ENCODE peak calls at places on chromosome 11, in five cellular contexts. X is dorsolateral prefrontal cortex, L is NCI-H2171 treated with DMSO at 0.1 percent for 48 hours, V is neuronal stem cell, R is glutamatergic neuron. E is an unnamed sample.

GRCh38 chr11:65182258-65183170 is 786 bp downstream of the CAPN1 start:
- DNase-seq in X (peak), L (peak), V (no peak), R (peak), E (no peak)

GRCh38 chr11:30917859-30918478 is 331.8 kb upstream of the MPPED2 start:
- DNase-seq in X (no peak), L (peak), V (peak), R (no peak), E (peak)

GRCh38 chr11:12245549-12245986 is 131.8 kb upstream of the PARVA start:
- DNase-seq in X (no peak), L (no peak), V (no peak), R (no peak), E (no peak)

GRCh38 chr11:117950999-117951961 is 22.1 kb upstream of the TMPRSS13 start:
- DNase-seq in X (no peak), L (peak), V (no peak), R (no peak), E (no peak)

GRCh38 chr11:28243596-28243995 is 135.4 kb downstream of the METTL15 start:
- DNase-seq in X (no peak), L (no peak), V (no peak), R (no peak), E (no peak)

GRCh38 chr11:25065711-25066110 is 568.9 kb downstream of the LUZP2 start:
- DNase-seq in X (no peak), L (no peak), V (no peak), R (no peak), E (no peak)

GRCh38 chr11:118290923-118291322 is 13.6 kb upstream of the CD3E start:
- DNase-seq in X (no peak), L (no peak), V (no peak), R (no peak), E (no peak)

GRCh38 chr11:70381872-70382842 is 16.2 kb upstream of the CTTN start:
- DNase-seq in X (no peak), L (no peak), V (no peak), R (no peak), E (no peak)

GRCh38 chr11:45713573-45713972 is 48.2 kb upstream of the CHST1 start:
- DNase-seq in X (no peak), L (no peak), V (no peak), R (no peak), E (no peak)

GRCh38 chr11:86931965-86932332 is 23.2 kb downstream of the FZD4 start:
- DNase-seq in X (no peak), L (no peak), V (no peak), R (no peak), E (no peak)

GRCh38 chr11:1927151-1928037 is 7.9 kb downstream of the TNNT3 start:
- DNase-seq in X (no peak), L (no peak), V (no peak), R (no peak), E (no peak)

GRCh38 chr11:43941257-43941879 is 1.1 kb upstream of the C11orf96 start:
- DNase-seq in X (no peak), L (peak), V (no peak), R (no peak), E (no peak)

GRCh38 chr11:130465259-130465658 is 16.8 kb downstream of the ADAMTS15 start:
- DNase-seq in X (no peak), L (no peak), V (no peak), R (no peak), E (no peak)

GRCh38 chr11:19499999-19500398 is 212.6 kb upstream of the NAV2 start:
- DNase-seq in X (no peak), L (no peak), V (no peak), R (no peak), E (no peak)

GRCh38 chr11:73386026-73386425 is 9.8 kb downstream of the RELT start:
- DNase-seq in X (no peak), L (no peak), V (no peak), R (no peak), E (no peak)

GRCh38 chr11:15493066-15493465 is 378.3 kb downstream of the INSC start:
- DNase-seq in X (no peak), L (no peak), V (no peak), R (no peak), E (no peak)

GRCh38 chr11:127485541-127485940 is 485.0 kb upstream of the KIRREL3 start:
- DNase-seq in X (no peak), L (no peak), V (no peak), R (no peak), E (no peak)

GRCh38 chr11:45933131-45933821 is 10.8 kb downstream of the LARGE2 start:
- DNase-seq in X (peak), L (no peak), V (no peak), R (no peak), E (no peak)

GRCh38 chr11:57514538-57515331 is 767 bp downstream of the SLC43A1 start:
- DNase-seq in X (peak), L (peak), V (no peak), R (peak), E (peak)

GRCh38 chr11:78653294-78653909 is 78.7 kb upstream of the NARS2 start:
- DNase-seq in X (no peak), L (no peak), V (no peak), R (no peak), E (no peak)

GRCh38 chr11:1277936-1278512 is 31.4 kb downstream of the TOLLIP start:
- DNase-seq in X (no peak), L (no peak), V (no peak), R (no peak), E (no peak)

GRCh38 chr11:126280595-126280994 is 2.3 kb upstream of the TIRAP start:
- DNase-seq in X (no peak), L (no peak), V (no peak), R (no peak), E (no peak)

GRCh38 chr11:13970986-13971385 is 8.5 kb downstream of the SPON1 start:
- DNase-seq in X (no peak), L (peak), V (no peak), R (peak), E (peak)

GRCh38 chr11:134014502-134014901 is 54.4 kb upstream of the JAM3 start:
- DNase-seq in X (no peak), L (no peak), V (no peak), R (peak), E (no peak)

GRCh38 chr11:115612331-115612730 is 108.1 kb upstream of the CADM1 start:
- DNase-seq in X (no peak), L (no peak), V (no peak), R (no peak), E (no peak)

GRCh38 chr11:133337905-133338536 is 194.3 kb downstream of the OPCML start:
- DNase-seq in X (no peak), L (no peak), V (peak), R (no peak), E (no peak)

GRCh38 chr11:134022748-134023147 is 46.1 kb upstream of the JAM3 start:
- DNase-seq in X (no peak), L (no peak), V (no peak), R (no peak), E (no peak)

GRCh38 chr11:128625766-128626165 is 38.4 kb upstream of the ETS1 start:
- DNase-seq in X (no peak), L (no peak), V (no peak), R (no peak), E (no peak)

GRCh38 chr11:96704847-96705246 is 315.0 kb downstream of the JRKL start:
- DNase-seq in X (no peak), L (no peak), V (no peak), R (no peak), E (no peak)

GRCh38 chr11:24142062-24142461 is 354.8 kb upstream of the LUZP2 start:
- DNase-seq in X (no peak), L (no peak), V (no peak), R (no peak), E (no peak)

GRCh38 chr11:4459470-4459869 is 10.4 kb downstream of the OR52K2 start:
- DNase-seq in X (no peak), L (no peak), V (no peak), R (no peak), E (no peak)

GRCh38 chr11:128830290-128830813 is 36.7 kb downstream of the KCNJ1 start:
- DNase-seq in X (no peak), L (no peak), V (no peak), R (no peak), E (no peak)

GRCh38 chr11:75262961-75263852 is 22.6 kb downstream of the TPBGL start:
- DNase-seq in X (peak), L (no peak), V (no peak), R (peak), E (no peak)